ENCODE peak calls at places on chromosomes 3 and 15, in seven cellular contexts. Z, B, V, C, D, G and Q are unnamed samples.
A peak's percentile ranks its signal among the peaks of the same experiment; 100 is the strongest.

GRCh38 chr3:179717219-179717618 is 64.4 kb downstream of the USP13 start:
- DNase-seq in V (peak; percentile 44), Z (no peak), B (no peak), C (no peak), D (no peak), G (no peak), Q (no peak)

GRCh38 chr3:81947359-81947758 is 185.9 kb upstream of the GBE1 start:
- DNase-seq in V (no peak), Z (no peak), C (no peak), G (no peak), D (no peak), B (no peak), Q (no peak)

GRCh38 chr3:13884851-13885703 is 5.2 kb upstream of the WNT7A start:
- DNase-seq in D (no peak), Z (peak; percentile 64), V (no peak), G (peak; percentile 34), B (peak; percentile 78), C (no peak), Q (no peak)

GRCh38 chr3:111392911-111393351 is 149.1 kb upstream of the CD96 start:
- DNase-seq in V (no peak), G (no peak), C (no peak), D (no peak), Z (peak; percentile 16), B (peak; percentile 41), Q (no peak)

GRCh38 chr3:55297706-55298105 is 189.4 kb downstream of the WNT5A start:
- DNase-seq in C (no peak), Z (no peak), V (no peak), G (no peak), B (no peak), D (no peak), Q (no peak)

GRCh38 chr15:99431661-99432091 is 134.1 kb upstream of the MEF2A start:
- DNase-seq in D (no peak), G (no peak), B (no peak), Z (no peak), V (no peak), C (peak; percentile 39), Q (no peak)

GRCh38 chr15:91553455-91553854 is 300.1 kb upstream of the SLCO3A1 start:
- DNase-seq in D (no peak), B (no peak), V (no peak), G (no peak), C (no peak), Z (no peak), Q (no peak)

GRCh38 chr15:63015618-63016017 is 26.9 kb upstream of the TPM1 start:
- DNase-seq in D (no peak), V (peak; percentile 79), Z (no peak), B (no peak), G (no peak), C (no peak), Q (no peak)

GRCh38 chr3:175777495-175777894 is 918.4 kb downstream of the NAALADL2 start:
- DNase-seq in B (no peak), G (no peak), Z (no peak), C (no peak), V (peak; percentile 12), D (no peak), Q (no peak)

GRCh38 chr3:188259191-188259590 is 105.2 kb downstream of the LPP start:
- DNase-seq in D (no peak), V (no peak), G (no peak), Z (no peak), C (no peak), B (no peak), Q (no peak)

GRCh38 chr3:184553385-184553784 is 8.2 kb upstream of the EPHB3 start:
- DNase-seq in V (no peak), Z (no peak), G (no peak), C (no peak), B (no peak), D (peak; percentile 80), Q (peak; percentile 61)

GRCh38 chr3:149019581-149019980 is 28.2 kb downstream of the GYG1 start:
- DNase-seq in Z (no peak), G (no peak), V (no peak), C (no peak), B (no peak), D (no peak), Q (no peak)